ENCODE peak calls at places on chromosomes 12 and 14, in four cellular contexts. M is LoVo; F is iris pigment epithelial cell; O is activated CD4-positive, alpha-beta T cell treated with anti-CD3 and anti-CD28 coated beads, Interleukin-2, amount 50 U/mL, for 1 hour. R is an unnamed sample.

GRCh38 chr12:46461907-46462605 is 89.5 kb upstream of the SLC38A2 start:
- DNase-seq in F (no peak), O (no peak), M (no peak), R (no peak)

GRCh38 chr14:74259513-74259912 is 20.3 kb downstream of the VSX2 start:
- DNase-seq in O (no peak), F (no peak), M (no peak), R (no peak)

GRCh38 chr14:72924332-72924731 is 1.9 kb upstream of the DCAF4 start:
- DNase-seq in F (no peak), M (peak), O (no peak), R (no peak)

GRCh38 chr12:62903151-62903550 is 31.8 kb downstream of the PPM1H start:
- DNase-seq in O (no peak), M (no peak), F (no peak), R (no peak)

GRCh38 chr12:92987362-92987761 is 58.3 kb upstream of the EEA1 start:
- DNase-seq in O (no peak), M (peak), F (peak), R (no peak)

GRCh38 chr14:31867570-31867969 is 209.5 kb upstream of the ARHGAP5 start:
- DNase-seq in O (no peak), M (no peak), F (no peak), R (no peak)

GRCh38 chr12:26017484-26018211 is 59.2 kb downstream of the RASSF8 start:
- DNase-seq in M (peak), O (no peak), F (peak), R (no peak)

GRCh38 chr12:46266869-46267617 is 1.8 kb downstream of the SLC38A1 start:
- DNase-seq in M (peak), F (peak), O (peak), R (peak)

GRCh38 chr12:52213541-52214420 is 19.3 kb upstream of the KRT7 start:
- DNase-seq in O (peak), M (peak), F (peak), R (peak)

GRCh38 chr14:68168460-68169109 is 349.0 kb downstream of the RAD51B start:
- DNase-seq in M (no peak), O (no peak), F (no peak), R (no peak)

GRCh38 chr12:46675736-46676135 is 150.1 kb downstream of the SLC38A4 start:
- DNase-seq in F (peak), O (no peak), M (peak), R (no peak)

GRCh38 chr12:8156845-8157244 is at the start of gene ZNF705A:
- DNase-seq in F (peak), O (no peak), M (no peak), R (no peak)

GRCh38 chr12:109998241-109998903 is 858 bp upstream of the ANKRD13A start:
- DNase-seq in F (no peak), M (no peak), O (no peak), R (no peak)

GRCh38 chr14:81766597-81766996 is 232.9 kb upstream of the SEL1L start:
- DNase-seq in O (no peak), M (no peak), F (no peak), R (no peak)

GRCh38 chr12:65123435-65124063 is 2.4 kb upstream of the WIF1 start:
- DNase-seq in M (peak), F (peak), O (no peak), R (no peak)

GRCh38 chr12:64780531-64781373 is 21.5 kb upstream of the GNS start:
- DNase-seq in M (peak), F (no peak), O (peak), R (no peak)